ENCODE peak calls at places on chromosome 17, in seven cellular contexts. M, Y, I, N, T, S and L are unnamed samples.

GRCh38 chr17:8922451-8922850 is 43.1 kb downstream of the PIK3R5 start:
- DNase-seq in M (no peak), Y (no peak), I (peak), N (no peak), T (no peak), S (no peak), L (no peak)

GRCh38 chr17:51850206-51850605 is 308.3 kb downstream of the CA10 start:
- DNase-seq in M (no peak), Y (no peak), I (no peak), N (no peak), T (no peak), S (peak), L (no peak)

GRCh38 chr17:79563237-79564013 is 47.4 kb downstream of the RBFOX3 start:
- DNase-seq in M (no peak), Y (no peak), I (no peak), N (no peak), T (no peak), S (no peak), L (peak)

GRCh38 chr17:45386180-45386579 is 46.5 kb downstream of the ARHGAP27 start:
- DNase-seq in M (no peak), Y (no peak), I (no peak), N (no peak), T (no peak), S (no peak), L (no peak)

GRCh38 chr17:1365445-1366039 is 34.5 kb downstream of the YWHAE start:
- DNase-seq in M (no peak), Y (peak), I (peak), N (peak), T (peak), S (peak), L (peak)

GRCh38 chr17:39899215-39899614 is 19.2 kb downstream of the GSDMB start:
- DNase-seq in M (no peak), Y (no peak), I (no peak), N (no peak), T (no peak), S (no peak), L (no peak)

GRCh38 chr17:31854672-31855071 is 4.4 kb downstream of the COPRS start:
- DNase-seq in M (no peak), Y (no peak), I (no peak), N (no peak), T (no peak), S (no peak), L (no peak)

GRCh38 chr17:8189041-8189710 is 804 bp downstream of the BORCS6 start:
- DNase-seq in M (peak), Y (no peak), I (no peak), N (no peak), T (no peak), S (no peak), L (no peak)

GRCh38 chr17:31919802-31920525 is 16.8 kb upstream of the SUZ12 start:
- DNase-seq in M (no peak), Y (no peak), I (no peak), N (no peak), T (no peak), S (peak), L (no peak)

GRCh38 chr17:14304222-14304844 is 3.5 kb downstream of the HS3ST3B1 start:
- DNase-seq in M (peak), Y (no peak), I (no peak), N (no peak), T (no peak), S (no peak), L (no peak)

GRCh38 chr17:56540791-56541190 is 52.7 kb upstream of the NOG start:
- DNase-seq in M (no peak), Y (no peak), I (no peak), N (no peak), T (no peak), S (no peak), L (no peak)

GRCh38 chr17:56532926-56533325 is 60.6 kb upstream of the NOG start:
- DNase-seq in M (no peak), Y (no peak), I (no peak), N (no peak), T (no peak), S (no peak), L (no peak)

DNA sequence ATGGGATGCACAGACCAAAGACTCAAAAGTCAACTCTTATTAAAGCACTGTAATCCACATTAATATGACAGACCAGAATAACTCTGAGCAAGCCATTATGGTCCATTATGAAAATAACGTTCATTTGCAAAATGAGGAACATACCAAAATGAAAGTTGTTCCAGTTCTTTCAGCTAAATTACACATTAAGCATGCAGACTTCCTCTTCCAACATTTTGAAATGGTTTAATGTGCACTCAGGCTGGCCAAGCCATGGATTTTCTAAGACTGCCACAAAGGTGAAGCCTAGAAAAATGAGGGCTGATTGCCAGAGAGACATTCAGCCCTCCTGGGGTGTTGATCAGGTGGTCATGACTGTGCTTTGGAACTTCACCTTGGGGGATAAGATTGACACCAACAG is 56.7 kb upstream of the NOG start:
- DNase-seq in M (no peak), Y (no peak), I (no peak), N (no peak), T (no peak), S (no peak), L (no peak)
- TF ChIP-seq SIN3A in M (no peak), Y (no peak), I (no peak), N (no peak), T (no peak), S (no peak), L (no peak)

GRCh38 chr17:3963214-3964201 is 729 bp downstream of the ATP2A3 start:
- DNase-seq in M (peak), Y (peak), I (no peak), N (peak), T (no peak), S (no peak), L (no peak)

GRCh38 chr17:3960764-3961163 is 3.5 kb downstream of the ATP2A3 start:
- DNase-seq in M (no peak), Y (no peak), I (no peak), N (no peak), T (no peak), S (no peak), L (no peak)

GRCh38 chr17:3964203-3965122 is at the start of gene ATP2A3:
- DNase-seq in M (peak), Y (peak), I (no peak), N (peak), T (no peak), S (no peak), L (no peak)

GRCh38 chr17:3961564-3962047 is 2.6 kb downstream of the ATP2A3 start:
- DNase-seq in M (no peak), Y (no peak), I (no peak), N (no peak), T (peak), S (no peak), L (no peak)

GRCh38 chr17:3962217-3963069 is 1.8 kb downstream of the ATP2A3 start:
- DNase-seq in M (no peak), Y (no peak), I (no peak), N (no peak), T (no peak), S (no peak), L (no peak)
- H3K4me3 ChIP-seq in M (no peak), Y (peak), I (no peak), N (no peak), T (peak), S (no peak), L (no peak)

DNA sequence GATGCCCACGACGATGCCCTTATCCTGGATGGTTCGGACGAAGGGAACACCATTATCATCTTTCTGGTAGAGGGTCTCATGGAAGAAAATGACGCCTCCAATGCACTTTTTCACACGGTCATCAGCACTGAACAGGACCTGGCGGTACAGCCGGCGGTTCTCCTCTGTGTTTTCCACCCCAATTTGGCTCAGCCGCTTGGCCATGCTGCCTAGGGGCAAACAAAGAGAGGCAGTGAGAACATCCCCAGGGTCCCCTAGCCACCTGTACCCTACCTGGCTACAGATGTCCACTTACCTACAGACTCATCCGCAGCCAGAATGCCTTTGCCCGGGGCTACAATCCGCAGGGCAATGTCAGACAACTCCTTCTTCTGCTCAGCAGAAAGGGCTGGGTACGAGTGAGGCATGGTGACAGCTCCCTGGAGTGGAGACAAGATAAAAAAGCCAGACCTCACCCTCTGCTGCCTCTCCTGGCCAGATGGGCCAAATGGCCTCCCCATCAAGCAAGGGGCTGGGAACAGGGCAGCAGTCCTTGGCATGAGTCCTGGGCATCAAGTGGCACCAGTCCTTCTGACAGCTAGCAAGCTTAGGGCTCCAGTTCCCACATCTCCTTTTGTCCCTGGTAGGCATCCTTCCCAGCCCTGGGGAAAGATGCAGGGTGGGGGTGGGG is 1.4 kb downstream of the ALDOC start:
- DNase-seq in M (no peak), Y (no peak), I (no peak), N (peak), T (no peak), S (no peak), L (no peak)
- TF ChIP-seq SIN3A in M (no peak), Y (no peak), I (no peak), N (no peak), T (no peak), S (no peak), L (no peak)

DNA sequence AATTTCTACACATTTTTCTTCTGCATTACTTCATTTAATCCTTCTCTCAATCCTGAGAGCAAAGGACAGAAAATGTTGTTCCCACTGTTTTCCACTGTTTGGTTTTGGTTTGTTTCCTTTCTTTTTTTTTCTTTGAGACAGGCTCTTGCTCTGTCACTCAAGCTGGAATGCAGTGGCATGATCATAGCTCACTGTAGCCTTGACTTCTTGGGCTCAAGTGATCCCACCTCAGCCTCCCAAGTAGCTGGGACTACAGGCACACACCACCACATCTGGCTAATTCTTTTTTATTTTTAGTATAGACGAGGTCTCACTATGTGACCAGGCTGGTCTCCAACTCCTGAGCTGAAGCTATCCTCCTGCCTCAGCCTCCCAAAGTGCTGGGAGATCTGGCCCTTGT is 7.0 kb upstream of the ZNF652 start:
- DNase-seq in M (no peak), Y (no peak), I (no peak), N (no peak), T (no peak), S (no peak), L (no peak)
- H3K4me3 ChIP-seq in M (no peak), Y (no peak), I (no peak), N (no peak), T (no peak), S (no peak), L (no peak)

DNA sequence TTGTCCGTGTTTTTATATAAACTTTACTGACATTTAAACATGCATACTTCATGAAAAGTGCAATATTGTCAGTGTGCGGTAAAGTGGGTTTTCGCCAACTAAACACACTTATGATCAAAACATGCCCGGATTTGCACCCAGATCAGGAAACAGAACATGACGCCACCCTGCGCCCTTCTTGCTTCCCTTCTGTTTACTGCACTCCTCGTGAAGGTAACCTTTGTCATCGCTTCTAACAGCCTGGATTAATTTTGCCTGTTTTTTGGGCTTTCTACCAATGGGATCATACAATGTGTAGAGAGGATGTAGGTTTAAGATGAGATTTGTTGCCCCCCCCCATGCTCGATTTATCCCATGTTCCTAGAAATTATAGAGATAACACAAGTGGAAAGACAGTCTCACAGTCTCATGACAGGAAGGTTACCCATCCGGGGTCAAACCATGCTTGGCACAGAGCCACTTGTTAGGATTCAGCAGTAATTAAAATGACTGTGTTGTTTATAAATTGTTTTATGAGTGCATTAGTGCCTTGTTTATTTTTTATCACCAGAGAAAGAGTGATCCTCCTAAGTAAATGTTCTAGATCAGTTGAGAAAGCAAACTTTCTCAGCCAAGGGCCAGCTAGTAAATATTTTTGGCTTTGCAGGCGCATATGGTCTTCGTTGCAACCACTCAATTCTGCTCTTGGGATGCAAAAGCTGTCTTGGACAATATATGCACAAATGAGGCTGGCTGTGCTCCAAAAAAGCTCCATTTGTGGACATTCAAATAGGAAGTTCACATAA is 254.1 kb upstream of the CACNG5 start:
- DNase-seq in M (no peak), Y (peak), I (peak), N (peak), T (no peak), S (no peak), L (no peak)
- TF ChIP-seq SIN3A in M (no peak), Y (no peak), I (no peak), N (no peak), T (no peak), S (no peak), L (no peak)

DNA sequence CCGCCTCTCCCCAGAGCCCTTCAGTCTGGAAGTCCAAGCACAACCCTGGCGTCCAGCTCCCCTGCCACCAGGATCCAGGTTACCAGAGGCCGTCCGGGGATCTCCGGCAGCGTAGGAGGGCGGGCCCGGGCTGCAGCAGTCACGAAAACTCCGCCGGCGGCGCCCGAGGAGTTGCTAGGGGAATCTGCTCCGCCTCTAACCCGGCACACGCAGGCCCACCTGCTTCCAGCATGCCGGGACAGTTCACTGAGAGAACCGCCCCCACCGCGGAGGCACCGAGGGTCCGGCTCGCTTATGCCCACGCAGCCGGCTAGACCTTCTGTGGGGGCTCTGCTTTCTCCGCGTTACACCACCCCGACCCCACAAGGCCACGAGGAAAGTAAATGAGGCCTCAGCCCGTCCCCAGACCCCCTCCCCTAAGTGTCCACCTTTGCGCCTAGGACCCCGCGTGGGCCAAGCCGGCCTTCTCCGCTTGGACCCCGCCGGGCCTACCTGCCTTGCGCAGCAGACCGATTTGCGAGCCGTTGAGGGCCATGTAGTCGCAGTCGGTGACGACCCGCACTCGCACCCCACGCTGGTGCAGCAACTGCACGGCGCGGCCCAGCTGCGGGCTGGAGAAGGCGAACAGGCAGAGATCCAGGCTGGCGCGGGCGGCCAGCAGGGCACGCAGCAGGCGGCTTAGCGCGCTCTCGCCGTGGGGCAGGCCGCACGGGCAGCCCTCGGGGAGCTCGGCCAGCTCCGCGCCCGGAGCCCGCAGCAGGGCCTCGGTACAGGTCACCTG is 575 bp downstream of the PLD6 start:
- DNase-seq in M (no peak), Y (peak), I (no peak), N (peak), T (peak), S (peak), L (peak)
- H3K4me3 ChIP-seq in M (no peak), Y (peak), I (peak), N (peak), T (peak), S (peak), L (peak)